ENCODE peak calls at places on chromosomes 5 and 9, in nine cellular contexts. S is mesenchymal stem cell; T is effector memory CD4-positive, alpha-beta T cell; X is CD8-positive, alpha-beta memory T cell; H is testis; J is OCI-LY7; O is tibial nerve; K is adrenal gland; G is AG04450. P is an unnamed sample.

GRCh38 chr5:111950660-111951059 is 193.7 kb upstream of the NREP start:
- DNase-seq in G (no peak), O (no peak), J (no peak), H (no peak), X (no peak), S (no peak), T (no peak), K (no peak), P (no peak)

GRCh38 chr5:78953092-78953800 is 31.9 kb downstream of the ARSB start:
- DNase-seq in X (no peak), H (no peak), G (no peak), S (peak), O (no peak), T (no peak), J (no peak), K (no peak), P (no peak)

GRCh38 chr9:98226968-98227367 is 28.5 kb downstream of the TBC1D2 start:
- DNase-seq in T (no peak), X (no peak), J (no peak), O (no peak), G (no peak), K (no peak), S (peak), H (no peak), P (no peak)

GRCh38 chr9:36597412-36598178 is 24.9 kb downstream of the MELK start:
- DNase-seq in O (no peak), J (peak), X (no peak), H (peak), S (peak), G (no peak), K (peak), T (no peak), P (no peak)

GRCh38 chr5:178370102-178370501 is 137.5 kb upstream of the PHYKPL start:
- DNase-seq in T (no peak), K (no peak), X (no peak), O (no peak), G (no peak), S (no peak), J (no peak), H (no peak), P (no peak)

GRCh38 chr9:8845808-8846207 is 1046.2 kb upstream of the DMAC1 start:
- DNase-seq in G (no peak), K (no peak), S (no peak), O (no peak), T (no peak), X (no peak), H (no peak), J (no peak), P (no peak)

GRCh38 chr9:1173986-1174385 is 123.8 kb downstream of the DMRT2 start:
- DNase-seq in X (no peak), G (no peak), O (no peak), S (no peak), K (no peak), J (no peak), H (no peak), T (no peak), P (no peak)

GRCh38 chr5:142433526-142434321 is 108.9 kb upstream of the SPRY4 start:
- DNase-seq in H (no peak), T (no peak), X (no peak), J (no peak), G (no peak), O (no peak), K (no peak), S (peak), P (no peak)

GRCh38 chr9:116100711-116101111 is 52.9 kb upstream of the PAPPA start:
- DNase-seq in J (no peak), X (no peak), G (peak), S (no peak), O (no peak), H (no peak), K (no peak), T (no peak), P (no peak)

GRCh38 chr9:101453776-101454570 is 18.4 kb upstream of the ALDOB start:
- DNase-seq in J (no peak), T (no peak), K (peak), O (no peak), X (no peak), G (no peak), S (no peak), H (no peak), P (no peak)

GRCh38 chr5:56466136-56466816 is 233.1 kb upstream of the ANKRD55 start:
- DNase-seq in G (no peak), K (no peak), X (no peak), J (peak), H (no peak), T (no peak), O (no peak), S (no peak), P (no peak)

GRCh38 chr9:130288926-130289705 is 23.6 kb downstream of the HMCN2 start:
- DNase-seq in J (no peak), T (no peak), H (no peak), O (no peak), S (no peak), X (no peak), K (no peak), G (no peak), P (no peak)

GRCh38 chr5:153523196-153523595 is 32.7 kb downstream of the GRIA1 start:
- DNase-seq in J (no peak), O (no peak), G (no peak), T (no peak), H (no peak), X (no peak), K (no peak), S (peak), P (no peak)

GRCh38 chr5:150295172-150295611 is 5.6 kb upstream of the CAMK2A start:
- DNase-seq in G (no peak), H (no peak), K (peak), T (no peak), X (no peak), S (peak), O (no peak), J (no peak), P (no peak)

DNA sequence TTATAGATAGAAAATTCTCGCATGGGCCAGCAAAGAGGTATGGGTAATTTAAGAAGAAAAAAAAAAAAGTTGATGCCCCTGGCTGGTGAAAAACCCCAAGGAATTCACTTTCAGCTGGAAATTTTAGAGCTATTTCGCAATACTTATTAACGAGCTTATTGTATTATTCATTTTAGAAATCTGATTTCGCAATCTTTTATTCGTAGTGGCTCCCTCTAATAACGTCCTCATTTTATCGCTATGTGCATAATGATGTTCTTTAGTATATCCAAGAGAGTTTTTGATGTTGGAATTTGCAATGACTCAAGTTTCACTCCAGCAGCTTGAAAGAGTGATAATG is 18.4 kb upstream of the FER start:
- DNase-seq in O (no peak), G (no peak), K (no peak), J (no peak), S (no peak), X (no peak), T (no peak), H (no peak), P (no peak)
- H3K27ac ChIP-seq in O (peak), G (no peak), K (no peak), J (no peak), S (no peak), X (peak), T (no peak), H (peak), P (no peak)

GRCh38 chr5:35384658-35385057 is 154.4 kb upstream of the PRLR start:
- DNase-seq in G (no peak), O (no peak), K (no peak), H (no peak), T (no peak), X (no peak), J (no peak), S (no peak), P (no peak)
- H3K27ac ChIP-seq in G (no peak), O (no peak), K (no peak), H (no peak), T (no peak), X (no peak), J (no peak), S (no peak), P (no peak)

DNA sequence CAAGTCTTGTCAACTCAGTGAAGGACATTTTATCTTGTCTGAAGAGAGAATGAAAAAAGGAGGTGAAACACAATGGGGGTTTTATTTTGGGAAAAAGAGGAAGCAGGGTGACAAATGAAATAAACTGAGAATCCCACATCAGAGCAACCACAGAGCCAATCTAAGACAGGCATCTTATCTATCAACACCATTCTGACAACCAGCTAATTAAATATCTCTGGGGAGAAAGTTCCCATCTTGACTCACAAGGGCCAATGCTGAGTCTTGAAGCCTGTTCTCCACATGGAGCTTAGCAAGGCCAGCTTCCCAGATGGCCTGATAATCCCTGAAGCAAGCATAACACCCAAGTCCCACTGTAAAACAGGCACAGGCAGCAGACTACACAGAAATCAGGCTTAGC is 30.4 kb downstream of the DPYSL3 start:
- DNase-seq in X (no peak), O (no peak), G (no peak), H (no peak), J (no peak), K (no peak), S (peak), T (no peak), P (no peak)
- H3K27ac ChIP-seq in X (no peak), O (no peak), G (no peak), H (no peak), J (no peak), K (no peak), S (peak), T (no peak), P (no peak)

GRCh38 chr5:156912869-156913268 is 50.2 kb downstream of the TIMD4 start:
- DNase-seq in T (no peak), H (no peak), J (no peak), X (no peak), O (no peak), S (no peak), K (no peak), G (no peak), P (no peak)
- H3K27ac ChIP-seq in T (no peak), H (no peak), J (peak), X (no peak), O (no peak), S (no peak), K (no peak), G (no peak), P (no peak)

P was measured in caudate nucleus.